ENCODE peak calls at places on chromosome 21, in eight cellular contexts. L is testis, A is substantia nigra, W is NCI-H2081, Z is germinal center, T is hypothalamus, H is fibroblast of pulmonary artery, X is MV-4-11. Y is an unnamed sample.

GRCh38 chr21:25565272-25566199 is 41.7 kb downstream of the MRPL39 start:
- DNase-seq in X (no peak), Z (no peak), H (no peak), W (no peak), A (no peak), T (no peak), L (no peak), Y (no peak)

GRCh38 chr21:32256873-32257620 is 21.8 kb downstream of the MIS18A start:
- DNase-seq in H (peak; percentile 96), Z (no peak), A (peak; percentile 23), T (peak; percentile 63), X (peak; percentile 1), W (peak; percentile 60), L (peak; percentile 83), Y (peak; percentile 33)

GRCh38 chr21:41142051-41142795 is 25.7 kb upstream of the BACE2 start:
- DNase-seq in T (peak; percentile 23), W (no peak), H (peak; percentile 39), A (no peak), L (peak; percentile 37), Z (no peak), X (no peak), Y (no peak)

GRCh38 chr21:35394634-35395369 is 345.7 kb upstream of the RUNX1 start:
- DNase-seq in L (no peak), H (no peak), W (no peak), T (no peak), Z (no peak), X (peak; percentile 91), A (no peak), Y (no peak)

GRCh38 chr21:28337319-28337718 is 655.4 kb downstream of the LTN1 start:
- DNase-seq in A (no peak), W (no peak), L (no peak), X (peak; percentile 43), Z (no peak), T (no peak), H (peak; percentile 83), Y (peak; percentile 29)

GRCh38 chr21:43269461-43269860 is 100.7 kb downstream of the CRYAA start:
- DNase-seq in X (no peak), A (no peak), T (no peak), L (no peak), W (no peak), Z (peak; percentile 77), H (no peak), Y (no peak)

GRCh38 chr21:44933938-44934260 is 5.9 kb upstream of the SLX9 start:
- DNase-seq in H (no peak), X (no peak), W (no peak), A (no peak), T (no peak), Z (no peak), L (no peak), Y (no peak)

GRCh38 chr21:43325968-43326367 is 101.0 kb downstream of the SIK1 start:
- DNase-seq in L (no peak), H (no peak), X (no peak), Z (peak; percentile 54), A (no peak), W (no peak), T (no peak), Y (no peak)

GRCh38 chr21:44407493-44407892 is 47.8 kb upstream of the LRRC3 start:
- DNase-seq in T (no peak), X (peak; percentile 85), L (no peak), A (no peak), H (no peak), W (no peak), Z (no peak), Y (no peak)

GRCh38 chr21:41678944-41679343 is 87.9 kb downstream of the RIPK4 start:
- DNase-seq in W (peak; percentile 81), Z (no peak), L (peak; percentile 92), H (peak; percentile 97), A (peak; percentile 49), T (peak; percentile 60), X (peak; percentile 98), Y (peak; percentile 98)

GRCh38 chr21:44568667-44569556 is 4.6 kb upstream of the KRTAP10-4 start:
- DNase-seq in X (no peak), A (no peak), L (no peak), Z (no peak), T (no peak), W (no peak), H (no peak), Y (no peak)

GRCh38 chr21:45202889-45203288 is 84.8 kb downstream of the POFUT2 start:
- DNase-seq in Z (no peak), W (no peak), L (no peak), X (no peak), T (no peak), H (no peak), A (no peak), Y (no peak)

GRCh38 chr21:34952701-34953100 is 96.4 kb downstream of the RUNX1 start:
- DNase-seq in H (no peak), Z (no peak), T (no peak), L (no peak), W (peak; percentile 51), X (no peak), A (no peak), Y (no peak)

GRCh38 chr21:28283652-28284490 is 708.8 kb downstream of the LTN1 start:
- DNase-seq in T (no peak), A (no peak), X (no peak), L (no peak), H (peak; percentile 98), W (no peak), Z (no peak), Y (peak; percentile 14)

GRCh38 chr21:45033791-45034555 is 40.4 kb upstream of the ADARB1 start:
- DNase-seq in W (no peak), L (peak; percentile 34), H (peak; percentile 68), T (no peak), A (no peak), X (no peak), Z (no peak), Y (no peak)

GRCh38 chr21:42850866-42851391 is 28.4 kb downstream of the WDR4 start:
- DNase-seq in H (peak; percentile 24), L (peak; percentile 43), T (no peak), Z (peak; percentile 65), X (peak; percentile 33), A (no peak), W (no peak), Y (peak; percentile 22)

GRCh38 chr21:29477941-29478340 is 179.2 kb downstream of the BACH1 start:
- DNase-seq in L (no peak), Z (no peak), W (no peak), A (no peak), T (no peak), H (peak; percentile 7), X (peak; percentile 91), Y (no peak)

GRCh38 chr21:34888569-34889286 is 160.4 kb downstream of the RUNX1 start:
- DNase-seq in H (peak; percentile 95), Z (peak; percentile 83), L (peak; percentile 98), T (peak; percentile 66), X (peak; percentile 82), W (peak; percentile 70), A (peak; percentile 57), Y (peak; percentile 83)

GRCh38 chr21:28266061-28266460 is 726.6 kb downstream of the LTN1 start:
- DNase-seq in H (no peak), Z (no peak), W (no peak), X (no peak), T (no peak), L (no peak), A (no peak), Y (no peak)

GRCh38 chr21:41289431-41289830 is 27.2 kb upstream of the FAM3B start:
- DNase-seq in H (peak; percentile 4), A (no peak), X (no peak), W (no peak), Z (no peak), T (no peak), L (no peak), Y (no peak)

Y was measured in HTR-8/SVneo.